ENCODE peak calls at places on chromosomes 2 and 18, in six cellular contexts. Q, Y, E, B, H and L are unnamed samples.

GRCh38 chr2:84854835-84855234 is 26.0 kb downstream of the TRABD2A start:
- DNase-seq in Q (no peak), Y (no peak), E (no peak), B (no peak), H (no peak), L (no peak)

GRCh38 chr2:213229814-213230213 is 54.5 kb upstream of the SPAG16 start:
- DNase-seq in Q (no peak), Y (no peak), E (peak; percentile 7), B (peak; percentile 75), H (no peak), L (peak; percentile 64)

GRCh38 chr2:240259924-240260529 is 119.6 kb upstream of the OTOS start:
- DNase-seq in Q (no peak), Y (no peak), E (no peak), B (no peak), H (no peak), L (no peak)

GRCh38 chr2:224778474-224778877 is 62.3 kb upstream of the CCDC195 start:
- DNase-seq in Q (no peak), Y (peak; percentile 24), E (peak; percentile 50), B (peak; percentile 65), H (peak; percentile 17), L (peak; percentile 76)

GRCh38 chr18:45687617-45688016 is 36.4 kb upstream of the SLC14A1 start:
- DNase-seq in Q (no peak), Y (peak; percentile 13), E (no peak), B (no peak), H (no peak), L (no peak)

GRCh38 chr2:239193426-239193825 is 207.4 kb downstream of the HDAC4 start:
- DNase-seq in Q (peak; percentile 39), Y (no peak), E (no peak), B (no peak), H (peak; percentile 78), L (no peak)

GRCh38 chr2:127594116-127594591 is 51.8 kb upstream of the GPR17 start:
- DNase-seq in Q (peak; percentile 41), Y (no peak), E (no peak), B (no peak), H (no peak), L (no peak)

GRCh38 chr2:209321076-209321475 is 102.8 kb upstream of the MAP2 start:
- DNase-seq in Q (no peak), Y (no peak), E (no peak), B (peak; percentile 19), H (no peak), L (peak; percentile 8)

GRCh38 chr18:11736656-11737055 is 47.6 kb downstream of the GNAL start:
- DNase-seq in Q (no peak), Y (no peak), E (no peak), B (no peak), H (no peak), L (no peak)

GRCh38 chr2:192150166-192150565 is 44.6 kb downstream of the TMEFF2 start:
- DNase-seq in Q (no peak), Y (no peak), E (no peak), B (peak; percentile 84), H (no peak), L (peak; percentile 35)

GRCh38 chr2:180524458-180524857 is 455.9 kb upstream of the UBE2E3 start:
- DNase-seq in Q (no peak), Y (no peak), E (no peak), B (peak; percentile 21), H (no peak), L (peak; percentile 9)

GRCh38 chr2:206989306-206989705 is 50.0 kb downstream of the CPO start:
- DNase-seq in Q (peak; percentile 60), Y (no peak), E (no peak), B (no peak), H (peak; percentile 24), L (peak; percentile 45)

GRCh38 chr2:150750726-150751125 is 263.3 kb upstream of the RND3 start:
- DNase-seq in Q (no peak), Y (no peak), E (no peak), B (no peak), H (no peak), L (no peak)

GRCh38 chr2:29215739-29216608 is 100.8 kb downstream of the CLIP4 start:
- DNase-seq in Q (no peak), Y (no peak), E (no peak), B (no peak), H (no peak), L (no peak)

GRCh38 chr2:208369091-208369490 is 37.5 kb upstream of the PTH2R start:
- DNase-seq in Q (no peak), Y (no peak), E (no peak), B (no peak), H (no peak), L (no peak)

GRCh38 chr2:154836622-154837021 is 138.1 kb downstream of the KCNJ3 start:
- DNase-seq in Q (no peak), Y (no peak), E (no peak), B (no peak), H (no peak), L (no peak)

GRCh38 chr18:70207181-70207580 is 1.7 kb upstream of the RTTN start:
- DNase-seq in Q (peak; percentile 47), Y (no peak), E (no peak), B (no peak), H (no peak), L (no peak)

GRCh38 chr2:128444044-128444771 is 125.5 kb upstream of the HS6ST1 start:
- DNase-seq in Q (peak; percentile 38), Y (no peak), E (no peak), B (no peak), H (no peak), L (no peak)

GRCh38 chr2:120246546-120247300 is 5.9 kb upstream of the RALB start:
- DNase-seq in Q (no peak), Y (no peak), E (no peak), B (no peak), H (no peak), L (no peak)

GRCh38 chr2:121605820-121606733 is 43.2 kb downstream of the CLASP1 start:
- DNase-seq in Q (no peak), Y (no peak), E (no peak), B (no peak), H (no peak), L (no peak)

GRCh38 chr2:167052825-167053224 is 164.5 kb downstream of the XIRP2 start:
- DNase-seq in Q (no peak), Y (no peak), E (no peak), B (peak; percentile 25), H (no peak), L (peak; percentile 64)

GRCh38 chr2:96342085-96342484 is 6.5 kb downstream of the NCAPH start:
- DNase-seq in Q (no peak), Y (no peak), E (no peak), B (peak; percentile 61), H (no peak), L (peak; percentile 27)

GRCh38 chr18:63878343-63878742 is 9.2 kb upstream of the SERPINB2 start:
- DNase-seq in Q (no peak), Y (no peak), E (no peak), B (peak; percentile 74), H (no peak), L (peak; percentile 70)

GRCh38 chr2:238511614-238511950 is 84.9 kb downstream of the ASB1 start:
- DNase-seq in Q (no peak), Y (no peak), E (no peak), B (no peak), H (no peak), L (no peak)

GRCh38 chr18:41096504-41096903 is 858.5 kb upstream of the PIK3C3 start:
- DNase-seq in Q (no peak), Y (no peak), E (no peak), B (no peak), H (no peak), L (peak; percentile 36)

GRCh38 chr18:3084206-3084605 is 71.3 kb upstream of the LPIN2 start:
- DNase-seq in Q (no peak), Y (no peak), E (no peak), B (no peak), H (no peak), L (no peak)

GRCh38 chr2:218340656-218341055 is 16.0 kb upstream of the CATIP start:
- DNase-seq in Q (no peak), Y (no peak), E (no peak), B (no peak), H (no peak), L (no peak)

GRCh38 chr2:105909215-105909614 is 164.5 kb downstream of the NCK2 start:
- DNase-seq in Q (no peak), Y (no peak), E (no peak), B (no peak), H (no peak), L (no peak)

GRCh38 chr2:8103085-8103708 is 578.7 kb upstream of the ID2 start:
- DNase-seq in Q (no peak), Y (no peak), E (no peak), B (peak; percentile 67), H (no peak), L (peak; percentile 68)

GRCh38 chr2:203790134-203790533 is 77.4 kb upstream of the CTLA4 start:
- DNase-seq in Q (no peak), Y (no peak), E (no peak), B (no peak), H (no peak), L (peak; percentile 40)

GRCh38 chr2:26616032-26616863 is 24.9 kb downstream of the CIB4 start:
- DNase-seq in Q (no peak), Y (no peak), E (no peak), B (no peak), H (no peak), L (no peak)

GRCh38 chr2:11177871-11178598 is 22.8 kb downstream of the SLC66A3 start:
- DNase-seq in Q (no peak), Y (no peak), E (no peak), B (no peak), H (no peak), L (no peak)

GRCh38 chr2:43070039-43070438 is 156.4 kb downstream of the ZFP36L2 start:
- DNase-seq in Q (peak; percentile 44), Y (no peak), E (no peak), B (no peak), H (no peak), L (no peak)

GRCh38 chr18:77068321-77068841 is 64.2 kb downstream of the MBP start:
- DNase-seq in Q (no peak), Y (peak; percentile 14), E (peak; percentile 15), B (peak; percentile 52), H (no peak), L (peak; percentile 55)

GRCh38 chr2:22076512-22076911 is 952.7 kb downstream of the TDRD15 start:
- DNase-seq in Q (no peak), Y (no peak), E (no peak), B (no peak), H (no peak), L (no peak)

GRCh38 chr18:11304900-11305299 is 155.5 kb upstream of the PIEZO2 start:
- DNase-seq in Q (no peak), Y (no peak), E (no peak), B (no peak), H (no peak), L (no peak)

GRCh38 chr18:57921708-57922107 is 118.6 kb upstream of the ATP8B1 start:
- DNase-seq in Q (no peak), Y (no peak), E (no peak), B (peak; percentile 20), H (no peak), L (no peak)

GRCh38 chr18:9596257-9596656 is 18.1 kb downstream of the PPP4R1 start:
- DNase-seq in Q (no peak), Y (no peak), E (no peak), B (peak; percentile 47), H (no peak), L (peak; percentile 63)

GRCh38 chr2:113084249-113085000 is 16.7 kb downstream of the IL1F10 start:
- DNase-seq in Q (no peak), Y (no peak), E (no peak), B (no peak), H (no peak), L (peak; percentile 56)